ENCODE peak calls at places on chromosome 19, in nine cellular contexts. S, G, O, R, I, A, U, B and V are unnamed samples.

GRCh38 chr19:29687244-29687896 is 22.1 kb downstream of the PLEKHF1 start:
- DNase-seq in S (no peak), G (no peak), O (peak), R (no peak), I (no peak), A (peak), U (no peak), B (no peak), V (peak)

GRCh38 chr19:50679177-50680125 is 30.2 kb downstream of the C19orf81 start:
- DNase-seq in S (peak), G (peak), O (peak), R (peak), I (peak), A (peak), U (peak), B (peak), V (no peak)

GRCh38 chr19:45716314-45717130 is 14.2 kb downstream of the FBXO46 start:
- DNase-seq in S (no peak), G (no peak), O (no peak), R (no peak), I (no peak), A (peak), U (no peak), B (no peak), V (no peak)

GRCh38 chr19:48511800-48512503 is at the start of gene LMTK3:
- DNase-seq in S (peak), G (no peak), O (no peak), R (no peak), I (peak), A (peak), U (no peak), B (peak), V (no peak)

GRCh38 chr19:6424190-6424938 is at the start of gene KHSRP:
- DNase-seq in S (no peak), G (peak), O (no peak), R (no peak), I (no peak), A (no peak), U (no peak), B (peak), V (no peak)

GRCh38 chr19:49643466-49643865 is 1.5 kb downstream of the SCAF1 start:
- DNase-seq in S (no peak), G (no peak), O (no peak), R (no peak), I (no peak), A (no peak), U (no peak), B (no peak), V (no peak)

GRCh38 chr19:12721656-12722565 is 1.8 kb downstream of the TNPO2 start:
- DNase-seq in S (peak), G (peak), O (peak), R (peak), I (peak), A (peak), U (peak), B (peak), V (no peak)

GRCh38 chr19:2488942-2489731 is 13.2 kb downstream of the GADD45B start:
- DNase-seq in S (peak), G (peak), O (peak), R (no peak), I (peak), A (peak), U (no peak), B (peak), V (no peak)

GRCh38 chr19:28841531-28841930 is 371.4 kb downstream of the UQCRFS1 start:
- DNase-seq in S (no peak), G (no peak), O (no peak), R (no peak), I (no peak), A (no peak), U (no peak), B (no peak), V (no peak)

GRCh38 chr19:44975444-44975843 is 20.3 kb downstream of the CLPTM1 start:
- DNase-seq in S (no peak), G (no peak), O (no peak), R (no peak), I (no peak), A (no peak), U (no peak), B (no peak), V (no peak)

GRCh38 chr19:29724102-29724641 is 9.1 kb upstream of the C19orf12 start:
- DNase-seq in S (peak), G (no peak), O (no peak), R (no peak), I (peak), A (no peak), U (no peak), B (no peak), V (no peak)

GRCh38 chr19:34757441-34757840 is 15.6 kb downstream of the ZNF599 start:
- DNase-seq in S (no peak), G (no peak), O (no peak), R (no peak), I (no peak), A (no peak), U (no peak), B (no peak), V (no peak)

GRCh38 chr19:47406711-47407416 is 12.5 kb downstream of the MEIS3 start:
- DNase-seq in S (no peak), G (no peak), O (no peak), R (no peak), I (peak), A (no peak), U (no peak), B (no peak), V (no peak)

GRCh38 chr19:37519890-37520289 is 13.2 kb downstream of the ZNF793 start:
- DNase-seq in S (no peak), G (no peak), O (no peak), R (no peak), I (no peak), A (peak), U (no peak), B (no peak), V (peak)

GRCh38 chr19:37817180-37817911 is 38.0 kb upstream of the ZNF573 start:
- DNase-seq in S (peak), G (peak), O (peak), R (peak), I (peak), A (no peak), U (no peak), B (no peak), V (peak)

GRCh38 chr19:39401549-39402416 is 4.9 kb upstream of the ZFP36 start:
- DNase-seq in S (peak), G (no peak), O (peak), R (no peak), I (no peak), A (peak), U (peak), B (peak), V (no peak)

DNA sequence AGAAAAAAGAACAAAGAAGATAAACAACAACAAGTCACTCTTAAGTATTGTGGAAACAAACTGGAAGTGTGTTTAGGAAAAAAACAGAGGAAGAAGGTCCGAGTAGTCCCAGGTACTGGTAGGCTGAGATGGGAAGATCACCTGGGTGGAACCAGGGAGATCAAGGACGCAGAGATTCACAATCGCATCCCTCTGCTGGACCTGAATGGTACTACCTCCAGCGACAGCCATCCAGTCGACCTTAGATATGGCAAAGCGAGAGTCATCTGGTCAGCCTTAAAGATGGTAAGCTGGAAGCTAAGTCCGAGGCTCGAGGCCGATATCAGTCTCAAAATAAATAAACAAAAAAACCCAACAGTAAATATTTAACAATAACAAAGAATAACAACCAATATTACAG is 44.9 kb upstream of the ZNF91 start:
- DNase-seq in S (no peak), G (no peak), O (no peak), R (peak), I (peak), A (no peak), U (no peak), B (no peak), V (no peak)
- TF ChIP-seq CTCF in S (no peak), G (no peak), O (no peak), R (no peak), I (no peak), A (peak), U (no peak), B (no peak), V (no peak)

GRCh38 chr19:16014923-16015804 is 61.1 kb upstream of the TPM4 start:
- DNase-seq in S (peak), G (no peak), O (peak), R (no peak), I (no peak), A (no peak), U (no peak), B (no peak), V (no peak)
- TF ChIP-seq CTCF in S (no peak), G (no peak), O (no peak), R (no peak), I (no peak), A (no peak), U (no peak), B (no peak), V (no peak)

DNA sequence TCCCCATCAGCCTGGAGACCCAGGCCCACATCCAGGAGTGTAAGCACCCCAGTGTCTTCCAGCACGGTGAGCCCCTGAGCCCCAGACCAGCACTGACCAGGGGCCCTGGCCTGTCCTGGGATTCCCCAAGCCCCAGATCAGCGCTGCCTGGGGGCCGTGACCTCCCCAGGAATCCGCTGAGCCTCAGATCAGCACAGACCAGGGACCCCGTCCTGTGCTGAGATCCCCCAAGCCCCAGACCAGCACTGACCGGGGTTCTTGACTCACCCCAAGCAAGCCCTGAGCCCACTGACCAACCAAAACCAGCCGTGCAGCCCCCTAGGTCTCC is 5.7 kb downstream of the MCOLN1 start:
- DNase-seq in S (peak), G (no peak), O (no peak), R (no peak), I (no peak), A (no peak), U (no peak), B (no peak), V (no peak)
- TF ChIP-seq CTCF in S (no peak), G (no peak), O (no peak), R (no peak), I (no peak), A (no peak), U (no peak), B (no peak), V (no peak)

DNA sequence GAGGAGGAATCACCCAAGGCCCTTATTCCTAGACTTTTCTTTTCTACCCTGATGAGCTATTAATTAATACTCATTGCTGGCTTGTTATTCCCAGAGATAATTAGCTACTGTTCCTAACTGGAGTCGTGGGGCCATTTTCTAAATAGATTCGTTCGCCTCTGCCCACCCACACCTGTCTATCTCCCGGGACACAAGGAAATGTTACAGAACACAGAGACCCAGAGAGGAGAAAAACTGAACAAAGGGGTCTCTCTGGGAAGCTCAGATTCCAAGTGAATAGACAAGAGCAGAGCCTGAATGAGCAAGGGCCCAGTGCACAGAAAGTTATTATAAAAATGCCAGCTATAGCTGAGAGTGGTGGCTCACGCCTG is 27.3 kb upstream of the FEM1A start:
- DNase-seq in S (no peak), G (no peak), O (no peak), R (no peak), I (no peak), A (no peak), U (no peak), B (no peak), V (no peak)
- TF ChIP-seq CTCF in S (no peak), G (no peak), O (no peak), R (no peak), I (no peak), A (no peak), U (no peak), B (no peak), V (no peak)